ENCODE peak calls at places on chromosomes 11 and 22, in seven cellular contexts. N is breast epithelium, J is kidney, W is mammary epithelial cell, F is lower lobe of right lung, E is hepatocyte, Q is cardiac muscle cell. X is an unnamed sample.

GRCh38 chr11:13038366-13038765 is 29.2 kb downstream of the RASSF10 start:
- DNase-seq in N (no peak), J (no peak), W (peak; percentile 60), F (no peak), E (no peak), Q (no peak), X (no peak)

GRCh38 chr22:49676230-49676629 is 151.4 kb downstream of the BRD1 start:
- DNase-seq in N (no peak), J (peak; percentile 4), W (no peak), F (no peak), E (no peak), Q (no peak), X (no peak)

GRCh38 chr11:108958446-108959123 is 293.7 kb downstream of the DDX10 start:
- DNase-seq in N (no peak), J (no peak), W (peak; percentile 64), F (no peak), E (peak; percentile 25), Q (peak; percentile 43), X (no peak)

GRCh38 chr11:79610678-79611077 is 169.8 kb upstream of the TENM4 start:
- DNase-seq in N (no peak), J (no peak), W (no peak), F (no peak), E (no peak), Q (no peak), X (no peak)

GRCh38 chr22:37607010-37607911 is 1.4 kb upstream of the GGA1 start:
- DNase-seq in N (peak; percentile 95), J (peak; percentile 95), W (peak; percentile 86), F (peak; percentile 92), E (peak; percentile 95), Q (peak; percentile 68), X (peak; percentile 93)

GRCh38 chr11:112771847-112772246 is 189.4 kb upstream of the NCAM1 start:
- DNase-seq in N (no peak), J (no peak), W (no peak), F (no peak), E (no peak), Q (no peak), X (no peak)

GRCh38 chr11:86503131-86503530 is 128.4 kb downstream of the CCDC81 start:
- DNase-seq in N (no peak), J (no peak), W (no peak), F (no peak), E (no peak), Q (no peak), X (no peak)

GRCh38 chr11:9158898-9159391 is 67.5 kb upstream of the SCUBE2 start:
- DNase-seq in N (no peak), J (no peak), W (peak; percentile 65), F (no peak), E (no peak), Q (peak; percentile 85), X (no peak)

GRCh38 chr22:49701380-49702067 is 126.1 kb downstream of the BRD1 start:
- DNase-seq in N (no peak), J (no peak), W (no peak), F (no peak), E (no peak), Q (no peak), X (no peak)

GRCh38 chr11:74220376-74220775 is 49.3 kb downstream of the PPME1 start:
- DNase-seq in N (no peak), J (no peak), W (no peak), F (no peak), E (no peak), Q (peak; percentile 6), X (no peak)

GRCh38 chr22:46547883-46548244 is 10.4 kb upstream of the CELSR1 start:
- DNase-seq in N (peak; percentile 62), J (peak; percentile 88), W (peak; percentile 71), F (peak; percentile 75), E (peak; percentile 77), Q (peak; percentile 84), X (peak; percentile 42)

GRCh38 chr22:41308544-41308947 is 7.2 kb downstream of the ZC3H7B start:
- DNase-seq in N (no peak), J (no peak), W (no peak), F (no peak), E (peak; percentile 75), Q (peak; percentile 49), X (no peak)

GRCh38 chr11:76707293-76707825 is 36.8 kb upstream of the LRRC32 start:
- DNase-seq in N (no peak), J (peak; percentile 57), W (no peak), F (no peak), E (no peak), Q (no peak), X (no peak)

GRCh38 chr11:130246719-130247118 is 68.0 kb downstream of the ZBTB44 start:
- DNase-seq in N (no peak), J (no peak), W (peak; percentile 4), F (no peak), E (no peak), Q (peak; percentile 31), X (no peak)

GRCh38 chr11:15769203-15769602 is 587.1 kb downstream of the SOX6 start:
- DNase-seq in N (no peak), J (no peak), W (peak; percentile 46), F (no peak), E (peak; percentile 68), Q (no peak), X (peak; percentile 59)
- H3K27ac ChIP-seq in N (peak overlapping the region; percentile 37), J (peak overlapping the region; percentile 57), W (no peak overlapping the region), F (no peak overlapping the region), E (peak overlapping the region; percentile 81), Q (no peak overlapping the region), X (peak overlapping the region; percentile 64)

DNA sequence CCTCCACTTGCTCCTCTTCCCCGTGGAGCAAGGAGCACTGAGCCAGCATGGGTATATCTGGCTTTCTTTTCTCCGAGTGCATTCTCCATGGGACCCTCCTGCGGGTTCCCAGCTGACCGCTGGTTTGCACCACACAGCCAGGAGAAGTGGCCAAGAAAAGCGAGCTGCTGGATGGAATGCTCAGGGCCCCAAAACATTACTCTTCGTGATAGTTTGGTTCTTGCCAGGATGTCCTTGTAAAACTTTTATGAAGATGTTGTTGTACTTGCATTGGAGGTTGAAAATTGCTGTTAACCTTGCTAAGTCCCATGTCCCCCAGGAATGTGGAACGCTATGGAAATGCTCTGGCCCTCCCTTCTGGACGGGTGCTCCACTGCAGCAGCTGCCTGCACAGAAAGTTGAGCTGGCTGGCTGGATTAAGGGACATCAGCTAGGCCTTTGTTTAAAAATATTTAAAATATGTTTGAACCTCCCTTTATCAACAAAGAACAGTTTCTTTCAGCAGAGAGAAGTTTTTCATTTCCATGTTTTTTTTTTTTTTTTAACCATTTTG is 68.7 kb downstream of the ZNRF3 start:
- DNase-seq in N (no peak), J (no peak), W (no peak), F (no peak), E (peak; percentile 57), Q (peak; percentile 47), X (peak; percentile 40)
- H3K27ac ChIP-seq in N (no peak overlapping the region), J (no peak overlapping the region), W (no peak overlapping the region), F (no peak overlapping the region), E (peak overlapping the region; percentile 48), Q (peak overlapping the region; percentile 8), X (no peak overlapping the region)

GRCh38 chr22:17634696-17635095 is 3.9 kb upstream of the BCL2L13 start:
- DNase-seq in N (no peak), J (no peak), W (no peak), F (no peak), E (no peak), Q (no peak), X (no peak)
- H3K27ac ChIP-seq in N (peak overlapping the region; percentile 79), J (no peak overlapping the region), W (no peak overlapping the region), F (no peak overlapping the region), E (peak overlapping the region; percentile 94), Q (no peak overlapping the region), X (no peak overlapping the region)

GRCh38 chr11:116720895-116721294 is 51.9 kb downstream of the BUD13 start:
- DNase-seq in N (no peak), J (peak; percentile 26), W (no peak), F (no peak), E (no peak), Q (no peak), X (no peak)
- H3K27ac ChIP-seq in N (no peak overlapping the region), J (no peak overlapping the region), W (no peak overlapping the region), F (no peak overlapping the region), E (no peak overlapping the region), Q (no peak overlapping the region), X (no peak overlapping the region)